ENCODE peak calls at places on chromosome 14, in five cellular contexts. H is sigmoid colon, R is K562, P is A549, E is tibial nerve. Z is an unnamed sample.

GRCh38 chr14:97276573-97276972 is 479.4 kb downstream of the VRK1 start:
- DNase-seq in P (no peak), E (no peak), H (no peak), R (no peak), Z (no peak)

GRCh38 chr14:68471029-68471963 is 321.6 kb downstream of the ZFP36L1 start:
- DNase-seq in P (no peak), E (no peak), R (no peak), H (no peak), Z (no peak)

GRCh38 chr14:101944451-101944850 is 19.9 kb upstream of the DYNC1H1 start:
- DNase-seq in R (no peak), P (no peak), E (no peak), H (no peak), Z (no peak)

GRCh38 chr14:101108579-101109346 is 205.2 kb upstream of the RTL1 start:
- DNase-seq in R (no peak), H (peak; percentile 62), E (no peak), P (no peak), Z (peak; percentile 35)

GRCh38 chr14:77589099-77589498 is 27.3 kb downstream of the SPTLC2 start:
- DNase-seq in H (no peak), E (no peak), P (no peak), R (no peak), Z (no peak)

GRCh38 chr14:61489932-61490331 is 168.6 kb downstream of the PRKCH start:
- DNase-seq in H (peak; percentile 74), R (no peak), P (no peak), E (peak; percentile 64), Z (no peak)

GRCh38 chr14:94679941-94680340 is 67.8 kb downstream of the SERPINA3 start:
- DNase-seq in P (no peak), H (peak; percentile 50), R (peak; percentile 11), E (no peak), Z (peak; percentile 38)

GRCh38 chr14:64979336-64980074 is 7.2 kb upstream of the FNTB start:
- DNase-seq in R (no peak), E (no peak), P (no peak), H (no peak), Z (no peak)

GRCh38 chr14:77746064-77746463 is 14.9 kb downstream of the SNW1 start:
- DNase-seq in P (no peak), E (no peak), H (no peak), R (no peak), Z (no peak)

GRCh38 chr14:78633747-78634146 is 463.6 kb downstream of the NRXN3 start:
- DNase-seq in H (no peak), R (no peak), P (no peak), E (no peak), Z (no peak)

GRCh38 chr14:65103150-65103760 is 938 bp upstream of the MAX start:
- DNase-seq in H (no peak), E (no peak), R (no peak), P (peak; percentile 32), Z (no peak)

GRCh38 chr14:24395609-24396580 is 2.9 kb upstream of the NYNRIN start:
- DNase-seq in P (no peak), H (peak; percentile 50), R (no peak), E (no peak), Z (peak; percentile 51)

GRCh38 chr14:102088012-102088792 is 1.4 kb upstream of the HSP90AA1 start:
- DNase-seq in P (no peak), R (peak; percentile 50), H (peak; percentile 80), E (peak; percentile 57), Z (no peak)

GRCh38 chr14:50321009-50321660 is 9.0 kb downstream of the DMAC2L start:
- DNase-seq in P (peak; percentile 74), R (peak; percentile 67), E (peak; percentile 78), H (peak; percentile 82), Z (no peak)

GRCh38 chr14:45211295-45211694 is 41.7 kb downstream of the MIS18BP1 start:
- DNase-seq in P (no peak), R (no peak), H (no peak), E (no peak), Z (no peak)

GRCh38 chr14:62126885-62127478 is 364.8 kb downstream of the SNAPC1 start:
- DNase-seq in P (peak; percentile 31), H (no peak), E (peak; percentile 31), R (peak; percentile 35), Z (no peak)

GRCh38 chr14:49303952-49304516 is 282.1 kb downstream of the RPS29 start:
- DNase-seq in H (no peak), P (no peak), R (no peak), E (peak; percentile 8), Z (no peak)

GRCh38 chr14:35512765-35513164 is 21.2 kb upstream of the INSM2 start:
- DNase-seq in P (no peak), R (no peak), E (no peak), H (no peak), Z (no peak)

GRCh38 chr14:55665067-55665700 is 85.2 kb downstream of the KTN1 start:
- DNase-seq in P (no peak), R (no peak), E (no peak), H (no peak), Z (no peak)

GRCh38 chr14:57389646-57390036 is 745 bp upstream of the NAA30 start:
- DNase-seq in H (no peak), P (no peak), R (peak; percentile 5), E (no peak), Z (no peak)

GRCh38 chr14:78259831-78260230 is 89.7 kb downstream of the NRXN3 start:
- DNase-seq in E (no peak), R (no peak), P (no peak), H (no peak), Z (no peak)

GRCh38 chr14:94411638-94412037 is 23.2 kb upstream of the SERPINA1 start:
- DNase-seq in R (no peak), H (no peak), P (no peak), E (no peak), Z (no peak)

DNA sequence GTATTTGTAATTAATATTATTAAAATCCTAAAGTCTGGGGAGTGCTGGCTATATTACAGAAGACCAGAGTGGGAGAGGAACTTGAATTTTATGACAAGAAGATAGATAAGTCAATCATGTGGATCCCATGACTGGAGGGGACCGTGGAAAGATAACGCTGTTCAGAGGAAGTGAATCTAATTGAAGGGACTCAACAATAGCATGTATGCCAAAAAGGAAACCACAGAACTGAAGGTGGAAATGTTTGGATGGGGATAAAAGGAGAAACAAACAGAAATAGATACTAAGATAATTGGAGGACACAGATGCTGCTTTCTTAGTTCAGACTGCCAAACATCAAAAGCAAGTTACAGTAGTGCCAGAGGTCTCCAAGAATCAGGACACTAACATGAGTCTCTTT is 21.1 kb downstream of the OR6J1 start:
- DNase-seq in H (no peak), E (no peak), R (no peak), P (no peak), Z (no peak)
- H3K4me1 ChIP-seq in H (no peaks in the 10 kb centered on the region), E (no peaks in the 10 kb centered on the region), R (no peaks in the 10 kb centered on the region), P (no peaks in the 10 kb centered on the region), Z (no peaks in the 10 kb centered on the region)

GRCh38 chr14:84003316-84003715 is 1526.6 kb upstream of the FLRT2 start:
- DNase-seq in P (no peak), R (no peak), H (no peak), E (no peak), Z (no peak)

GRCh38 chr14:84006643-84007137 is 1523.3 kb upstream of the FLRT2 start:
- DNase-seq in E (no peak), R (no peak), P (no peak), H (no peak), Z (no peak)

GRCh38 chr14:84001023-84001422 is 1528.9 kb upstream of the FLRT2 start:
- DNase-seq in R (no peak), E (no peak), P (no peak), H (no peak), Z (no peak)
- TF ChIP-seq EP300 in R (no peak), E (no peak), P (no peak), H (no peak), Z (no peak)

DNA sequence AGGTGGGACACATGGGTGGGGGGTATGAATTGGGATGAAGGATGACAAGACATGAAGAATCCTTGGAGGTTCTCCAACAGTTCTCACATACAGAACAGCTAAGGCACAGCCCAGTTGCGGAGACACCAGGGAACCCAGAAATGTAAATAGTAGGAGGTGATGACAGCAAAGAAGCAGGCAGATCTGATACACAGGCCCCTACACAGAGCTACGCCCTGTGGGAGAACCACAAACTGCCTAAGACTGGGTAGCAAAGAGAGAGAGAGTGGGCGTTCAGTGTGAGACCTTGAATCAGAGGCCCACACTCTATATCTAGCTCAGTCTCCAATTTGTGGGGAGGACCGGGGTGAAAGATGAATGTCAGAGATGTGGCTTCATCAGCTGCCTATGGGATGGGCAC is 9.5 kb upstream of the NUMB start:
- DNase-seq in P (no peak), H (no peak), E (no peak), R (peak; percentile 39), Z (no peak)
- H3K27ac ChIP-seq in P (no peak overlapping the region), H (no peak overlapping the region), E (no peak overlapping the region), R (no peak overlapping the region), Z (no peak overlapping the region)

DNA sequence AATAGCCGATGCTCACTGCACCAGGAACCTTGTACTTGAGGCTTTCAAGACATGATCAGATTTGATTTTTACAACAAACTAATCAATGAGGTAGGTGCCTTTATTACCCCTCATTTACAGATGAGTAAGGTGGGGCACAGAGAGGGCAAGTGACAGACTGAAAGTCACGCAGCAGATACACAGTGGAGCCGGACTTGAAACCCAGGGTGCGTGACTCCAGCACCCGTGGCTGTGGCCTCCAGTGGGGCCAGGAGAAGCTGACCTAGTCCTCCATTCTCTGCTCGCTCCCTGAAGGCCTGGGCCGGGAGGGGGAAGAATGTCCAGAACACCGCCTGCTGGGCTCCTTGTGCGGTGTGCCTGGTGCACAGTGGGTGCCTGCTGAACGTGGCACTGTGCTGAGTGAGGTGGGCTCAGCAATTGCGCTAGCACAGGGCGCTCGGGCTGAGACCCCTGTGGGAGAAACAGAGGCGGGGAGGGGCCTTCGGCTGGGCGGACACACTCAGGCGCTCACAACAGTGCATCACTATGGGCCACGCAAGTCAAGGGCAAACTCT is 125.2 kb downstream of the CALM1 start:
- DNase-seq in H (no peak), E (no peak), R (no peak), P (no peak), Z (no peak)
- H3K4me1 ChIP-seq in H (peaks cover 69% of the 10 kb centered on the region), E (peaks cover 6% of the 10 kb centered on the region), R (peaks cover 19% of the 10 kb centered on the region), P (peaks cover 24% of the 10 kb centered on the region), Z (peaks cover 50% of the 10 kb centered on the region)

DNA sequence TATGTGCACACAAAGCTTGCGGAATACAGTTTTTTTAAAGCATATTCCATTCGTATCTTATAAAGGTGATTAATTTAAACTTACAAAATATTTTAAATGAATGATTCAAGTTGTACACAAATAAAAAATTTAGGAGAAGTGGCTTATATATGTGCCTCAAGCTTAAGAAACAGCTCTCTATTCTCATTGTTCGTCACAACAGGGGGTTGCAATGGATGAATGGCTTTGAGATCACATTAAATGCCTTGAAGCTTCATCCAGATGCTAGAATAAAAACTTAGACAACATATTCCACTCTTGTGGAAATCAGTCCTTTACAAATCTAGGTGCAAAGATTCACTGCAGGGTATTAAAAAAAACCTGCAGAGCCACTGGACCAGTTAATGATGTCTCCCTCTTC is 303.9 kb upstream of the LRFN5 start:
- DNase-seq in P (no peak), R (no peak), H (no peak), E (no peak), Z (no peak)
- TF ChIP-seq EP300 in P (no peak), R (no peak), H (no peak), E (no peak), Z (no peak)

Z was measured in suprapubic skin.